ENCODE peak calls at places on chromosomes 16 and 17, in eight cellular contexts. One of them, this sample, is unnamed.

GRCh38 chr16:58012481-58012880 is 11.3 kb downstream of the USB1 start:
- DNase-seq in CD8-positive, alpha-beta T cell: no peak
- DNase-seq in PC-3: no peak
- DNase-seq in small intestine: no peak
- DNase-seq in AG04450: no peak
- DNase-seq in transverse colon: no peak
- DNase-seq in lower leg skin: no peak
- DNase-seq in dorsolateral prefrontal cortex: no peak
- DNase-seq in this sample: no peak

GRCh38 chr17:19248923-19249574 is 11.9 kb downstream of the EPN2 start:
- DNase-seq in CD8-positive, alpha-beta T cell: no peak
- DNase-seq in PC-3: peak
- DNase-seq in small intestine: no peak
- DNase-seq in AG04450: peak
- DNase-seq in transverse colon: peak
- DNase-seq in lower leg skin: no peak
- DNase-seq in dorsolateral prefrontal cortex: peak
- DNase-seq in this sample: no peak

GRCh38 chr16:50467943-50468748 is 80.0 kb upstream of the NKD1 start:
- DNase-seq in CD8-positive, alpha-beta T cell: peak
- DNase-seq in PC-3: no peak
- DNase-seq in small intestine: no peak
- DNase-seq in AG04450: no peak
- DNase-seq in transverse colon: peak
- DNase-seq in lower leg skin: peak
- DNase-seq in dorsolateral prefrontal cortex: no peak
- DNase-seq in this sample: no peak

GRCh38 chr16:67718668-67719047 is 458 bp downstream of the GFOD2 start:
- DNase-seq in CD8-positive, alpha-beta T cell: peak
- DNase-seq in PC-3: no peak
- DNase-seq in small intestine: no peak
- DNase-seq in AG04450: no peak
- DNase-seq in transverse colon: peak
- DNase-seq in lower leg skin: no peak
- DNase-seq in dorsolateral prefrontal cortex: no peak
- DNase-seq in this sample: no peak

GRCh38 chr16:87123356-87124001 is 193.7 kb downstream of the C16orf95 start:
- DNase-seq in CD8-positive, alpha-beta T cell: no peak
- DNase-seq in PC-3: peak
- DNase-seq in small intestine: no peak
- DNase-seq in AG04450: no peak
- DNase-seq in transverse colon: no peak
- DNase-seq in lower leg skin: peak
- DNase-seq in dorsolateral prefrontal cortex: no peak
- DNase-seq in this sample: no peak

GRCh38 chr17:12637015-12637414 is 28.7 kb upstream of the MYOCD start:
- DNase-seq in CD8-positive, alpha-beta T cell: no peak
- DNase-seq in PC-3: peak
- DNase-seq in small intestine: no peak
- DNase-seq in AG04450: peak
- DNase-seq in transverse colon: no peak
- DNase-seq in lower leg skin: no peak
- DNase-seq in dorsolateral prefrontal cortex: no peak
- DNase-seq in this sample: peak

GRCh38 chr17:80969030-80969673 is 22.5 kb upstream of the CHMP6 start:
- DNase-seq in CD8-positive, alpha-beta T cell: no peak
- DNase-seq in PC-3: no peak
- DNase-seq in small intestine: no peak
- DNase-seq in AG04450: no peak
- DNase-seq in transverse colon: no peak
- DNase-seq in lower leg skin: no peak
- DNase-seq in dorsolateral prefrontal cortex: no peak
- DNase-seq in this sample: no peak

GRCh38 chr17:67421869-67422273 is 44.8 kb downstream of the PITPNC1 start:
- DNase-seq in CD8-positive, alpha-beta T cell: peak
- DNase-seq in PC-3: peak
- DNase-seq in small intestine: peak
- DNase-seq in AG04450: peak
- DNase-seq in transverse colon: peak
- DNase-seq in lower leg skin: no peak
- DNase-seq in dorsolateral prefrontal cortex: no peak
- DNase-seq in this sample: peak

GRCh38 chr16:30052671-30053372 is 12.7 kb upstream of the ALDOA start:
- DNase-seq in CD8-positive, alpha-beta T cell: peak
- DNase-seq in PC-3: peak
- DNase-seq in small intestine: peak
- DNase-seq in AG04450: peak
- DNase-seq in transverse colon: peak
- DNase-seq in lower leg skin: peak
- DNase-seq in dorsolateral prefrontal cortex: peak
- DNase-seq in this sample: no peak

GRCh38 chr17:50184057-50184456 is 17.4 kb downstream of the COL1A1 start:
- DNase-seq in CD8-positive, alpha-beta T cell: no peak
- DNase-seq in PC-3: no peak
- DNase-seq in small intestine: no peak
- DNase-seq in AG04450: no peak
- DNase-seq in transverse colon: no peak
- DNase-seq in lower leg skin: no peak
- DNase-seq in dorsolateral prefrontal cortex: no peak
- DNase-seq in this sample: no peak

GRCh38 chr16:25093208-25094061 is 18.1 kb upstream of the LCMT1 start:
- DNase-seq in CD8-positive, alpha-beta T cell: no peak
- DNase-seq in PC-3: no peak
- DNase-seq in small intestine: no peak
- DNase-seq in AG04450: no peak
- DNase-seq in transverse colon: no peak
- DNase-seq in lower leg skin: no peak
- DNase-seq in dorsolateral prefrontal cortex: no peak
- DNase-seq in this sample: no peak

GRCh38 chr16:73565263-73565662 is 517.3 kb upstream of the ZFHX3 start:
- DNase-seq in CD8-positive, alpha-beta T cell: no peak
- DNase-seq in PC-3: peak
- DNase-seq in small intestine: no peak
- DNase-seq in AG04450: no peak
- DNase-seq in transverse colon: no peak
- DNase-seq in lower leg skin: no peak
- DNase-seq in dorsolateral prefrontal cortex: no peak
- DNase-seq in this sample: no peak

GRCh38 chr16:17282247-17282646 is 188.5 kb downstream of the XYLT1 start:
- DNase-seq in CD8-positive, alpha-beta T cell: no peak
- DNase-seq in PC-3: no peak
- DNase-seq in small intestine: no peak
- DNase-seq in AG04450: no peak
- DNase-seq in transverse colon: no peak
- DNase-seq in lower leg skin: no peak
- DNase-seq in dorsolateral prefrontal cortex: no peak
- DNase-seq in this sample: no peak

GRCh38 chr16:17278988-17279387 is 191.8 kb downstream of the XYLT1 start:
- DNase-seq in CD8-positive, alpha-beta T cell: no peak
- DNase-seq in PC-3: no peak
- DNase-seq in small intestine: no peak
- DNase-seq in AG04450: no peak
- DNase-seq in transverse colon: no peak
- DNase-seq in lower leg skin: no peak
- DNase-seq in dorsolateral prefrontal cortex: no peak
- DNase-seq in this sample: no peak

GRCh38 chr16:17283022-17283421 is 187.7 kb downstream of the XYLT1 start:
- DNase-seq in CD8-positive, alpha-beta T cell: no peak
- DNase-seq in PC-3: no peak
- DNase-seq in small intestine: no peak
- DNase-seq in AG04450: no peak
- DNase-seq in transverse colon: no peak
- DNase-seq in lower leg skin: no peak
- DNase-seq in dorsolateral prefrontal cortex: no peak
- DNase-seq in this sample: no peak

GRCh38 chr16:17277981-17278381 is 192.8 kb downstream of the XYLT1 start:
- DNase-seq in CD8-positive, alpha-beta T cell: peak
- DNase-seq in PC-3: no peak
- DNase-seq in small intestine: peak
- DNase-seq in AG04450: no peak
- DNase-seq in transverse colon: peak
- DNase-seq in lower leg skin: no peak
- DNase-seq in dorsolateral prefrontal cortex: peak
- DNase-seq in this sample: no peak

DNA sequence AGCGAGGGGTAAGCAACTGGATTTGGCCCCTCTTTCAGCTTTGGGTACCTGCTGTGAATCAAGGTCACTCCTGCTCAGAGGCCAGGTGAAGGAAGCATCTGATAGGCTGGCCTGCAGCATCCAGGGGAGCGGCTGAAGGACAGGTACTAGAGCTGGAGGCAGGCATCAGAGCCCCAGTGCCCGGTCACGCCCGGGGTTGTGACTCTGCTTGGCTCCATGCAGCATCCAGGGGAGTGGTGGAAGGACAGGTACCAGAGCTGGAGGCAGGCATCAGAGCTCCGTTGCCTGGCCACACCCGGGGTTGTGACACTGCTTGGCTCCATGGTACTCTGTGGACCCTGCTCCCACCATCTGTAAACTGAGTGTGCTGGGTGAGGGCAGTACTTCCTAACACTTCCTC is 189.7 kb downstream of the XYLT1 start:
- DNase-seq in CD8-positive, alpha-beta T cell: no peak
- DNase-seq in PC-3: no peak
- DNase-seq in small intestine: no peak
- DNase-seq in AG04450: no peak
- DNase-seq in transverse colon: no peak
- DNase-seq in lower leg skin: no peak
- DNase-seq in dorsolateral prefrontal cortex: no peak
- DNase-seq in this sample: no peak
- H3K4me3 ChIP-seq in CD8-positive, alpha-beta T cell: no peak
- H3K4me3 ChIP-seq in PC-3: no peak
- H3K4me3 ChIP-seq in small intestine: no peak
- H3K4me3 ChIP-seq in AG04450: no peak
- H3K4me3 ChIP-seq in transverse colon: no peak
- H3K4me3 ChIP-seq in lower leg skin: no peak
- H3K4me3 ChIP-seq in dorsolateral prefrontal cortex: no peak
- H3K4me3 ChIP-seq in this sample: no peak

DNA sequence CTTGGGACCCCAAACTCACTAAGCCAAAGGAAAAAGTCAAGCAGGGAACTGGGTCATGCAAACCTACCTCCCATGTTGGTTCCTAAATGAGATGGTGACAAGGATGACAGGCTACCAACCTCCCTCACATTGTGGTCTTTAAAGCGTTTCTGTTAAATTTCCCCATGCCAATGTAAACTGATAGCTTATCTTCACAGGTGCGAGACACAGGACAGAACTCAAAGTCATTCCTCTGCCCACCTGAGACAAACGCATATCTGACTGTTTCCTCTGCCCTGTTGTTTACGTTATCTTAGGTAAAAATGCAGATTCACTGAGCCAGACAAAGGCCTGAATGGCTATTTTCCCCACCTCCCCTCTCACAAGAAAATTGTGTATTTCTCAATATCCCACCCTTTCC is 19.0 kb upstream of the CD300E start:
- DNase-seq in CD8-positive, alpha-beta T cell: no peak
- DNase-seq in PC-3: no peak
- DNase-seq in small intestine: no peak
- DNase-seq in AG04450: no peak
- DNase-seq in transverse colon: no peak
- DNase-seq in lower leg skin: peak
- DNase-seq in dorsolateral prefrontal cortex: no peak
- DNase-seq in this sample: no peak
- H3K4me3 ChIP-seq in CD8-positive, alpha-beta T cell: no peak
- H3K4me3 ChIP-seq in PC-3: no peak
- H3K4me3 ChIP-seq in small intestine: no peak
- H3K4me3 ChIP-seq in AG04450: no peak
- H3K4me3 ChIP-seq in transverse colon: no peak
- H3K4me3 ChIP-seq in lower leg skin: no peak
- H3K4me3 ChIP-seq in dorsolateral prefrontal cortex: no peak
- H3K4me3 ChIP-seq in this sample: no peak

GRCh38 chr16:14487579-14487978 is 142.5 kb downstream of the PARN start:
- DNase-seq in CD8-positive, alpha-beta T cell: no peak
- DNase-seq in PC-3: no peak
- DNase-seq in small intestine: no peak
- DNase-seq in AG04450: no peak
- DNase-seq in transverse colon: peak
- DNase-seq in lower leg skin: no peak
- DNase-seq in dorsolateral prefrontal cortex: no peak
- DNase-seq in this sample: no peak
- H3K4me3 ChIP-seq in CD8-positive, alpha-beta T cell: no peak
- H3K4me3 ChIP-seq in PC-3: peak
- H3K4me3 ChIP-seq in small intestine: no peak
- H3K4me3 ChIP-seq in AG04450: peak
- H3K4me3 ChIP-seq in transverse colon: no peak
- H3K4me3 ChIP-seq in lower leg skin: no peak
- H3K4me3 ChIP-seq in dorsolateral prefrontal cortex: peak
- H3K4me3 ChIP-seq in this sample: peak

GRCh38 chr16:85194528-85195270 is 82.4 kb upstream of the CIBAR2 start:
- DNase-seq in CD8-positive, alpha-beta T cell: no peak
- DNase-seq in PC-3: no peak
- DNase-seq in small intestine: no peak
- DNase-seq in AG04450: no peak
- DNase-seq in transverse colon: no peak
- DNase-seq in lower leg skin: no peak
- DNase-seq in dorsolateral prefrontal cortex: no peak
- DNase-seq in this sample: no peak

GRCh38 chr16:85191341-85191965 is 79.2 kb upstream of the CIBAR2 start:
- DNase-seq in CD8-positive, alpha-beta T cell: no peak
- DNase-seq in PC-3: no peak
- DNase-seq in small intestine: no peak
- DNase-seq in AG04450: no peak
- DNase-seq in transverse colon: no peak
- DNase-seq in lower leg skin: no peak
- DNase-seq in dorsolateral prefrontal cortex: no peak
- DNase-seq in this sample: no peak

GRCh38 chr16:85192233-85192632 is 80.0 kb upstream of the CIBAR2 start:
- DNase-seq in CD8-positive, alpha-beta T cell: no peak
- DNase-seq in PC-3: no peak
- DNase-seq in small intestine: peak
- DNase-seq in AG04450: no peak
- DNase-seq in transverse colon: no peak
- DNase-seq in lower leg skin: no peak
- DNase-seq in dorsolateral prefrontal cortex: no peak
- DNase-seq in this sample: no peak

GRCh38 chr16:85193876-85194275 is 81.6 kb upstream of the CIBAR2 start:
- DNase-seq in CD8-positive, alpha-beta T cell: no peak
- DNase-seq in PC-3: no peak
- DNase-seq in small intestine: no peak
- DNase-seq in AG04450: no peak
- DNase-seq in transverse colon: no peak
- DNase-seq in lower leg skin: no peak
- DNase-seq in dorsolateral prefrontal cortex: no peak
- DNase-seq in this sample: no peak

DNA sequence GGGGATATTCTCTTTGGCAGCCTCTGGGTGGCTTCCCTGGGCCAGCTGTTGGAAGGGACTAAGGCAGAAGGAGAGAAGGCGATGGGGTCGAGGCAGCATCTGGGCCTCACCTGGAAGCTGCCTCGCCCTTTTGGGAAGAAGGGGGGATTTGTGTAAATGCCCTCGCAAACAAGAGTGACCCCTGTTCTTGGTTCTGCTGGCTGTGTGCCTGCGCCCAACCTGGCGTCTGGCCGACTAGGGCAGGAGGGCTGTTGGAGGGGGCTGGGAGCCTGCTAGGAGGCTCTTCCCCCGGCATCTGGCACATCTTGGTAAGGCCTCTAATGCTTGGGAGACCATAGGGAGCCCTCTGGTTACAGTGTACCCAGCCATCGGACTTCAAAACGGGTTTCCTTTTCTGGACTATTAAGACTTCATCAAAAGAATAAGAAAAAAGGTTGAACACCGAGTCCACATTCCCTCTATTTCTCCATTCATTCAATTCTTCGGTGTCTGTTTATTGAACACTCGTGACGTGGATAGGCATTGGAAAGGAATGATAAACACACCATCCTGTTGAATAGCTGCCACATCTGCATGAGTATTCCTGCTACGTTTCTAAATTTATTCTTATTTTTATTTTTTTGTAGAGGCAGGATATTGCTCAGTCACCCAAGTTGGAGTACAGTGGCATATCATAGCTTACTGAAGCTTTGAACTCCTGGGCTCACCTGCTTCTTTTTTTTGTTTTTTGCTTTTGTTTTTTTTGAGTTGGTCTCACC is 80.6 kb upstream of the CIBAR2 start:
- DNase-seq in CD8-positive, alpha-beta T cell: no peak
- DNase-seq in PC-3: no peak
- DNase-seq in small intestine: no peak
- DNase-seq in AG04450: peak
- DNase-seq in transverse colon: no peak
- DNase-seq in lower leg skin: no peak
- DNase-seq in dorsolateral prefrontal cortex: no peak
- DNase-seq in this sample: no peak
- H3K4me3 ChIP-seq in CD8-positive, alpha-beta T cell: no peak
- H3K4me3 ChIP-seq in PC-3: no peak
- H3K4me3 ChIP-seq in small intestine: no peak
- H3K4me3 ChIP-seq in AG04450: no peak
- H3K4me3 ChIP-seq in transverse colon: no peak
- H3K4me3 ChIP-seq in lower leg skin: no peak
- H3K4me3 ChIP-seq in dorsolateral prefrontal cortex: no peak
- H3K4me3 ChIP-seq in this sample: no peak